ENCODE peak calls at places on chromosomes 5 and 9, in five cellular contexts. D is mesendoderm; I is astrocyte; J is CD4-positive, alpha-beta memory T cell; P is lower lobe of right lung. K is an unnamed sample. For H3K4me1 and H3K36me3, the result is how much of the 10 kb centered on the place peaks cover.

GRCh38 chr5:77358566-77359205 is 133.4 kb downstream of the WDR41 start:
- DNase-seq in D (peak), I (peak), J (no peak), P (no peak), K (no peak)

GRCh38 chr5:156475831-156476551 is 149.0 kb downstream of the SGCD start:
- DNase-seq in D (peak), I (peak), J (no peak), P (no peak), K (peak)

GRCh38 chr5:106680330-106680729 is 990.4 kb downstream of the EFNA5 start:
- DNase-seq in D (no peak), I (no peak), J (no peak), P (no peak), K (no peak)

GRCh38 chr9:137275937-137276756 is 1.4 kb upstream of the TOR4A start:
- DNase-seq in D (no peak), I (no peak), J (no peak), P (peak), K (peak)

GRCh38 chr5:144198386-144198785 is 27.7 kb downstream of the KCTD16 start:
- DNase-seq in D (no peak), I (peak), J (no peak), P (no peak), K (no peak)

GRCh38 chr5:94103507-94104245 is 362.3 kb upstream of the POU5F2 start:
- DNase-seq in D (no peak), I (no peak), J (no peak), P (no peak), K (no peak)

GRCh38 chr9:108150736-108151135 is 661.2 kb upstream of the KLF4 start:
- DNase-seq in D (no peak), I (no peak), J (no peak), P (no peak), K (no peak)

GRCh38 chr9:84136119-84136868 is 155.7 kb downstream of the RMI1 start:
- DNase-seq in D (peak), I (peak), J (no peak), P (no peak), K (no peak)

GRCh38 chr9:136079916-136080246 is 15.2 kb downstream of the NACC2 start:
- DNase-seq in D (no peak), I (no peak), J (no peak), P (peak), K (no peak)

GRCh38 chr5:169192572-169192971 is 108.4 kb downstream of the SLIT3 start:
- DNase-seq in D (no peak), I (no peak), J (no peak), P (no peak), K (no peak)

GRCh38 chr9:27865031-27865438 is 291.8 kb upstream of the C9orf72 start:
- DNase-seq in D (no peak), I (peak), J (no peak), P (no peak), K (no peak)

GRCh38 chr9:110887276-110887675 is 151.0 kb downstream of the LPAR1 start:
- DNase-seq in D (no peak), I (no peak), J (no peak), P (no peak), K (no peak)

GRCh38 chr5:111748304-111748763 is 8.7 kb downstream of the NREP start:
- DNase-seq in D (no peak), I (peak), J (no peak), P (no peak), K (no peak)

GRCh38 chr5:60541980-60542379 is 158.0 kb downstream of the DEPDC1B start:
- DNase-seq in D (peak), I (peak), J (no peak), P (no peak), K (no peak)

GRCh38 chr5:126097881-126098280 is 325.3 kb upstream of the GRAMD2B start:
- DNase-seq in D (no peak), I (peak), J (no peak), P (no peak), K (no peak)

GRCh38 chr5:57171818-57172465 is 1.9 kb upstream of the GPBP1 start:
- DNase-seq in D (no peak), I (no peak), J (no peak), P (no peak), K (peak)

GRCh38 chr5:10106285-10106684 is 143.4 kb downstream of the ATPSCKMT start:
- DNase-seq in D (no peak), I (no peak), J (no peak), P (no peak), K (no peak)

GRCh38 chr5:78362220-78362619 is 1.8 kb downstream of the SCAMP1 start:
- DNase-seq in D (no peak), I (no peak), J (no peak), P (no peak), K (no peak)

GRCh38 chr9:91256235-91256634 is 105.5 kb downstream of the AUH start:
- DNase-seq in D (no peak), I (no peak), J (no peak), P (no peak), K (no peak)

GRCh38 chr5:52861368-52861767 is 73.7 kb downstream of the ITGA1 start:
- DNase-seq in D (no peak), I (no peak), J (no peak), P (no peak), K (no peak)

GRCh38 chr5:52867809-52868208 is 80.1 kb downstream of the ITGA1 start:
- DNase-seq in D (no peak), I (peak), J (no peak), P (no peak), K (no peak)

GRCh38 chr5:52864376-52864775 is 76.7 kb downstream of the ITGA1 start:
- DNase-seq in D (no peak), I (peak), J (no peak), P (no peak), K (no peak)

GRCh38 chr5:52863715-52864114 is 76.0 kb downstream of the ITGA1 start:
- DNase-seq in D (no peak), I (peak), J (no peak), P (no peak), K (no peak)

DNA sequence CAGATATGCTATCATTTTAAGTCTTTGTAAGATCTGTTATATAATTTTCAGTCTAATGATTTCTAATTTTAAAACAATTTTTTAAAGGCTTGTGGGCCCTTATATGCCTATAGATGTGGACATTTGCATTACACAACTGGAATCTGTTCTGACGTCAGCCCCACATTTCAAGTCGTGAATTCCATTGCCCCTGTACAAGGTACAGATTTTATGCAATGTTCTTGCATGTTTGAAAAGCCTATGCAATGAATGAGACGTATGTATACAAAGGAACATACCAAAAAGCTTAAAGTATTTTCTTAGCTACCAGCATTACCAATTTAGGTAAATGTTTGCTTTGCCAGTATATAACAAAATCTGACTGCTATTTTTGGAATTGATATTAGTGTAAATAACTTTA is 77.2 kb downstream of the ITGA1 start:
- DNase-seq in D (no peak), I (peak), J (no peak), P (no peak), K (no peak)
- H3K27ac ChIP-seq in D (no peak), I (peak), J (no peak), P (no peak), K (no peak)

GRCh38 chr9:107059215-107059614 is 196.2 kb downstream of the ZNF462 start:
- DNase-seq in D (no peak), I (no peak), J (no peak), P (no peak), K (no peak)
- H3K4me1 ChIP-seq in D (under half), I (under half), J (under half), P (under half), K (under half)

DNA sequence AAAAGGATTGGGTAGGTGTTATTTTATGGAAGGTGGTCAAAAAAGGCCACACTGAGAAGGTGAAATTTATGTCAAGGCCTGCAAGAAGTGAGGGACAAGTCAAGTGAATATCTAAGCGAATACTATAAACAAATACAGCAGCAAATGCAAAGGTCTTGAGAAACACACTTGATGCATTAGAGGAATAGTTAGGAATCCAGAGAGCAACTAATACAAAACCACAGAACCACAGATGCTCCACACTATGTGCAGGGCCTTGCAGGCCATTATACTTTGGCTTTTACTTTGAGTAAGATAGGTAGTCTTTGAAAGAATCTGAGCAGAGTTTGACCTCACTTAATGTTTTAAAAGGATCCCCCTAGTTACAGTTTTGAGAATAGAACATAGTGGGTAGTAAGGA is 4.6 kb downstream of the ZNF622 start:
- DNase-seq in D (no peak), I (peak), J (no peak), P (no peak), K (no peak)
- H3K36me3 ChIP-seq in D (under half), I (half or more), J (half or more), P (half or more), K (half or more)

GRCh38 chr5:127529904-127530682 is 12.7 kb downstream of the PRRC1 start:
- DNase-seq in D (no peak), I (no peak), J (no peak), P (no peak), K (no peak)

GRCh38 chr5:127521138-127521770 is 3.8 kb downstream of the PRRC1 start:
- DNase-seq in D (no peak), I (no peak), J (no peak), P (no peak), K (no peak)

GRCh38 chr5:127519527-127519926 is 2.1 kb downstream of the PRRC1 start:
- DNase-seq in D (no peak), I (no peak), J (no peak), P (no peak), K (no peak)

GRCh38 chr5:127525181-127525580 is 7.7 kb downstream of the PRRC1 start:
- DNase-seq in D (no peak), I (no peak), J (no peak), P (no peak), K (no peak)
- H3K27ac ChIP-seq in D (no peak), I (no peak), J (no peak), P (no peak), K (no peak)

GRCh38 chr5:179973391-179973790 is 65.7 kb upstream of the TBC1D9B start:
- DNase-seq in D (no peak), I (no peak), J (no peak), P (no peak), K (no peak)
- H3K4me1 ChIP-seq in D (under half), I (under half), J (under half), P (under half), K (under half)

GRCh38 chr5:179766726-179767455 is 26.9 kb upstream of the LTC4S start:
- DNase-seq in D (no peak), I (no peak), J (no peak), P (no peak), K (no peak)

GRCh38 chr5:179765400-179765799 is 28.4 kb upstream of the LTC4S start:
- DNase-seq in D (peak), I (peak), J (no peak), P (no peak), K (no peak)

GRCh38 chr5:179763215-179763945 is 30.4 kb upstream of the LTC4S start:
- DNase-seq in D (peak), I (peak), J (peak), P (peak), K (peak)

GRCh38 chr5:179768326-179769085 is 25.3 kb upstream of the LTC4S start:
- DNase-seq in D (peak), I (no peak), J (no peak), P (no peak), K (peak)

DNA sequence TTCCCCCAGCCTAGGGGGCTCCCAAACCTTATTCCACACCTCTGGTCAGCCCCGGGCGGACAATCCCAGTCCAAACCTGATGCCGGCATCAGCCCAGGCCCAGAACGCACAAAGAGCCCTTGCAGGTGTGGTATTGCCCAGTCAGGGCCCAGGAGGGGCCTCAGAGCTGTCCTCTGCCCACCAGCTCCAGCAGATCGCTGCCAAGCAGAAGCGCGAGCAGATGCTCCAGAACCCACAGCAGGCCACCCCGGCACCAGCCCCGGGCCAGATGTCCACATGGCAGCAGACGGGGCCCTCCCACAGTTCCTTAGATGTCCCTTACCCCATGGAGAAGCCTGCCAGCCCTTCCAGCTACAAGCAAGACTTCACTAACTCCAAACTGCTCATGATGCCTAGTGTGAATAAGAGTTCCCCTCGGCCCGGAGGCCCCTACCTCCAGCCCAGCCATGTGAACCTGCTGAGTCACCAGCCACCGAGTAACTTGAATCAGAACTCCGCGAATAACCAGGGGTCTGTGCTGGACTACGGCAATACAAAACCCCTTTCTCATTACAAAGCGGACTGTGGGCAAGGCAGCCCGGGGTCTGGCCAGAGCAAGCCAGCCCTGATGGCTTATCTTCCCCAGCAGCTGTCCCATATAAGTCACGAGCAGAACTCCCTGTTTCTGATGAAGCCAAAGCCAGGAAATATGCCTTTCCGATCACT is 27.6 kb upstream of the LTC4S start:
- DNase-seq in D (no peak), I (peak), J (no peak), P (no peak), K (no peak)
- H3K36me3 ChIP-seq in D (under half), I (under half), J (under half), P (half or more), K (half or more)

GRCh38 chr5:154467655-154468354 is 10.2 kb downstream of the HAND1 start:
- DNase-seq in D (peak), I (no peak), J (peak), P (peak), K (peak)
- H3K27ac ChIP-seq in D (no peak), I (no peak), J (no peak), P (no peak), K (no peak)

GRCh38 chr5:192970-193831 is 1.9 kb downstream of the LRRC14B start:
- DNase-seq in D (no peak), I (no peak), J (no peak), P (no peak), K (no peak)
- H3K4me1 ChIP-seq in D (under half), I (under half), J (under half), P (under half), K (under half)

GRCh38 chr5:141929398-141930058 is 5.9 kb downstream of the DELE1 start:
- DNase-seq in D (no peak), I (no peak), J (no peak), P (no peak), K (no peak)
- H3K36me3 ChIP-seq in D (under half), I (under half), J (half or more), P (half or more), K (half or more)

GRCh38 chr5:139692605-139693340 is 44.6 kb downstream of the CXXC5 start:
- DNase-seq in D (peak), I (no peak), J (no peak), P (no peak), K (peak)
- H3K27ac ChIP-seq in D (no peak), I (no peak), J (no peak), P (no peak), K (no peak)

K was measured in endodermal cell.